ENCODE peak calls at places on chromosomes 13 and 19, in nine cellular contexts. F is lower lobe of right lung, O is brain microvascular endothelial cell, U is anterior cingulate cortex, C is upper lobe of right lung, X is RPMI8226, B is HT-29, S is fibroblast of gingiva, L is fibroblast of pulmonary artery. T is an unnamed sample.

GRCh38 chr13:24502567-24503375 is 9.8 kb downstream of the PARP4 start:
- DNase-seq in F (no peak), O (peak; percentile 57), U (no peak), C (no peak), X (no peak), B (peak; percentile 73), S (peak; percentile 36), L (peak; percentile 48), T (no peak)

GRCh38 chr13:45851171-45851889 is at the start of gene SIAH3:
- DNase-seq in F (no peak), O (peak; percentile 51), U (peak; percentile 45), C (no peak), X (no peak), B (no peak), S (no peak), L (peak; percentile 18), T (no peak)

GRCh38 chr19:35851213-35852028 is 883 bp downstream of the NPHS1 start:
- DNase-seq in F (no peak), O (no peak), U (no peak), C (no peak), X (no peak), B (no peak), S (no peak), L (no peak), T (no peak)

GRCh38 chr13:33364192-33364591 is 78.6 kb upstream of the STARD13 start:
- DNase-seq in F (no peak), O (no peak), U (no peak), C (no peak), X (no peak), B (no peak), S (no peak), L (no peak), T (no peak)

GRCh38 chr19:38658462-38659306 is 11.2 kb downstream of the ACTN4 start:
- DNase-seq in F (no peak), O (peak; percentile 98), U (no peak), C (no peak), X (no peak), B (peak; percentile 99), S (peak; percentile 99), L (peak; percentile 100), T (no peak)

GRCh38 chr19:13842294-13843103 is 34.4 kb upstream of the NANOS3 start:
- DNase-seq in F (peak; percentile 91), O (no peak), U (no peak), C (peak; percentile 93), X (peak; percentile 80), B (peak; percentile 65), S (peak; percentile 83), L (peak; percentile 77), T (no peak)

GRCh38 chr19:30046522-30046921 is 104.5 kb downstream of the URI1 start:
- DNase-seq in F (no peak), O (peak; percentile 15), U (no peak), C (no peak), X (no peak), B (peak; percentile 23), S (no peak), L (peak; percentile 9), T (no peak)

GRCh38 chr13:72853000-72853399 is 71.1 kb downstream of the PIBF1 start:
- DNase-seq in F (no peak), O (no peak), U (no peak), C (no peak), X (no peak), B (no peak), S (no peak), L (peak; percentile 22), T (no peak)

GRCh38 chr19:48645652-48646191 is at the start of gene CA11:
- DNase-seq in F (no peak), O (no peak), U (no peak), C (no peak), X (no peak), B (peak; percentile 40), S (no peak), L (no peak), T (no peak)

GRCh38 chr13:95833126-95833525 is 156.2 kb downstream of the DNAJC3 start:
- DNase-seq in F (no peak), O (no peak), U (no peak), C (no peak), X (no peak), B (no peak), S (no peak), L (no peak), T (no peak)

GRCh38 chr13:104553156-104553555 is 1486.9 kb upstream of the SLC10A2 start:
- DNase-seq in F (no peak), O (peak; percentile 57), U (no peak), C (no peak), X (no peak), B (no peak), S (no peak), L (peak; percentile 66), T (no peak)

GRCh38 chr13:73740681-73741080 is 393.5 kb downstream of the KLF12 start:
- DNase-seq in F (no peak), O (peak; percentile 12), U (peak; percentile 37), C (no peak), X (no peak), B (no peak), S (peak; percentile 63), L (peak; percentile 28), T (no peak)

GRCh38 chr13:91314888-91315287 is 32.6 kb upstream of the MIR17HG start:
- DNase-seq in F (no peak), O (no peak), U (no peak), C (no peak), X (no peak), B (no peak), S (no peak), L (no peak), T (no peak)

GRCh38 chr19:57570707-57571106 is 8.0 kb downstream of the ZNF416 start:
- DNase-seq in F (no peak), O (no peak), U (no peak), C (no peak), X (no peak), B (no peak), S (no peak), L (no peak), T (no peak)

GRCh38 chr13:99034333-99035085 is 56.6 kb upstream of the DOCK9 start:
- DNase-seq in F (no peak), O (no peak), U (no peak), C (no peak), X (no peak), B (no peak), S (no peak), L (no peak), T (no peak)

GRCh38 chr13:108020027-108020426 is 195.3 kb downstream of the LIG4 start:
- DNase-seq in F (no peak), O (no peak), U (no peak), C (no peak), X (no peak), B (peak; percentile 88), S (no peak), L (no peak), T (no peak)

GRCh38 chr19:5397804-5398692 is 57.2 kb upstream of the ZNRF4 start:
- DNase-seq in F (no peak), O (peak; percentile 15), U (peak; percentile 61), C (no peak), X (peak; percentile 46), B (no peak), S (no peak), L (peak; percentile 3), T (peak; percentile 57)

GRCh38 chr13:80337011-80337688 is 3.8 kb downstream of the SPRY2 start:
- DNase-seq in F (no peak), O (no peak), U (peak; percentile 52), C (no peak), X (no peak), B (no peak), S (peak; percentile 19), L (peak; percentile 38), T (no peak)

GRCh38 chr13:106616729-106617128 is 48.8 kb upstream of the ARGLU1 start:
- DNase-seq in F (no peak), O (no peak), U (no peak), C (no peak), X (no peak), B (no peak), S (no peak), L (no peak), T (no peak)

GRCh38 chr19:45882652-45883585 is 3.0 kb downstream of the IRF2BP1 start:
- DNase-seq in F (peak; percentile 90), O (peak; percentile 81), U (no peak), C (peak; percentile 91), X (peak; percentile 81), B (peak; percentile 98), S (peak; percentile 83), L (peak; percentile 92), T (peak; percentile 87)

GRCh38 chr13:112960671-112961070 is 8.3 kb upstream of the MCF2L start:
- DNase-seq in F (no peak), O (no peak), U (no peak), C (no peak), X (no peak), B (no peak), S (no peak), L (no peak), T (no peak)